ENCODE peak calls at places on chromosomes 2 and 18, in six cellular contexts. Y is dorsolateral prefrontal cortex, F is astrocyte, N is Calu3, H is heart left ventricle, P is SK-N-SH. J is an unnamed sample.
A peak's percentile ranks its signal among the peaks of the same experiment; 100 is the strongest.

GRCh38 chr2:24820598-24821432 is 27.6 kb downstream of the CENPO start:
- DNase-seq in Y (no peak), F (no peak), N (no peak), H (no peak), P (peak; percentile 27), J (no peak)

GRCh38 chr2:27569398-27569797 is 13.4 kb upstream of the ZNF512 start:
- DNase-seq in Y (no peak), F (peak; percentile 24), N (no peak), H (no peak), P (no peak), J (no peak)

GRCh38 chr18:9095297-9096012 is 7.0 kb upstream of the NDUFV2 start:
- DNase-seq in Y (no peak), F (peak; percentile 31), N (no peak), H (no peak), P (no peak), J (peak; percentile 85)

GRCh38 chr2:168635065-168635577 is 167.3 kb upstream of the NOSTRIN start:
- DNase-seq in Y (no peak), F (peak; percentile 10), N (no peak), H (peak; percentile 72), P (peak; percentile 68), J (no peak)

GRCh38 chr2:40421643-40422297 is 30.1 kb downstream of the SLC8A1 start:
- DNase-seq in Y (no peak), F (no peak), N (no peak), H (no peak), P (no peak), J (no peak)

GRCh38 chr2:15955232-15955983 is 15.1 kb downstream of the MYCN start:
- DNase-seq in Y (no peak), F (no peak), N (no peak), H (no peak), P (no peak), J (no peak)

GRCh38 chr18:12884521-12885323 is 685 bp upstream of the PTPN2 start:
- DNase-seq in Y (no peak), F (no peak), N (no peak), H (no peak), P (no peak), J (no peak)

GRCh38 chr2:8590940-8591339 is 90.9 kb upstream of the ID2 start:
- DNase-seq in Y (no peak), F (no peak), N (no peak), H (no peak), P (no peak), J (no peak)

GRCh38 chr2:172607379-172607928 is 51.6 kb downstream of the PDK1 start:
- DNase-seq in Y (no peak), F (no peak), N (no peak), H (no peak), P (no peak), J (no peak)
- TF ChIP-seq CTCF in Y (no peak), F (no peak), N (no peak), H (no peak), P (no peak), J (no peak)

DNA sequence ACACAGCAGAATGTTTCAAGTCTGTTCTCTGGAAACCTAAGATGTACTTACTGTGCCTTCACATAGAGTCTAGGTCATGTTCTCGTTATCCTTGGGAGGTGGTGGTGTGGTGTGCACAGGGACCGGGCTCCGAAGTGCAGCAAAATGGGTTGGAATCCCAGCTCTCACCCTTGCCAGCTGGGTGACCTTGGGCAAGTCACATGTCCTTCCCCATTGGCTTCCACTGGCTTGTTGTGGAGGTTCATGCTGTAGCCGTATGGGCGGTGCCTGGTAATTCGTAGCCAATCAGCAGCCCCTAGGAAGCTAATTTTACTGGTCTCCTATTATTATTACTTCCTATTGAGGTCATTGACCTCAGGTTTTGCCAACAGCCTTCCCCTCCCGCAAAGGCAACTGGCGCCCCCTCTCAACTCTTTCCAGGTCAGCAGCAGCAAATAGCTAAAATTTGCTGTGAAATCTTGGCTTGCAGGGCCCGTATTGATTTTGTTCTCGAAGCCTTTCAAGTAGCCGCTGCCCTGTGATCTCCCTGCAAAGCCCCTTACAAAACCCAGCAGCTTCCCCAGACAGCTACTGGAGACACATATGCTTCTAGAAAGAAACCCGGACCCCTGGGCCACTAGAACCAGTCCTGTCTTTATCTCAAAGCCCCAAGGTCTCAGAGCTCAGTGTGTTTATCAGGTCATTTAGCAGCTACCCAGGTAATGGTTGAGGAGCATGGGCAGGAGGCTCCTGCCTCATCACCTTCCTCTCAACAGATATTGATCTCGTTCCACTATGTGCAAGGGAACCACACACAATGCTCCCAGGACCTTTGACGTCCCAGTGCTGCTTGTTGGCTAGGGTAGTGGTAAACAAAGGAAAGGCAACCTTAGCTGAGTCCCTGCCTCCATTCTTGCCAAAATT is 66.5 kb upstream of the SLC1A4 start:
- DNase-seq in Y (no peak), F (no peak), N (no peak), H (no peak), P (no peak), J (no peak)
- TF ChIP-seq CTCF in Y (no peak), F (no peak), N (no peak), H (no peak), P (no peak), J (no peak)

DNA sequence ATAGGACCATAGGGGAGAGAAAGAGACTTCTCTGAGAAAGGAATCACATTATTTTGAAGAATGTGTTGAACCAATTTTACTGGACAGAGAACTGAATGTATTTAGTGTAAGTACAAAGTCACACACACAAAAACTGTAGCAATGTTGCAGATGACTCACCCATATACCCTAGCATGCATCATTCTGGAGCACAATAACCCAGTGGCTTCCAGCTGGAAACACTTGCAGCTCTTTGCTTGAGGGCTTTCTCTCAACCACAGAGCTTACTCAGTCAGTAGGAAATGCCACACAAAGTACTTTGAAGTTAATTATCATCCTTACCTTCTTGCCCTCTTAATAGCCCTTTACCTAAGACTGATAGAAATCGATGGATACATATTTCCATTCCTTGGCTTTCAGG is 760.0 kb upstream of the FSHR start:
- DNase-seq in Y (no peak), F (peak; percentile 67), N (peak; percentile 21), H (no peak), P (no peak), J (no peak)
- TF ChIP-seq CTCF in Y (no peak), F (no peak), N (no peak), H (no peak), P (no peak), J (no peak)

DNA sequence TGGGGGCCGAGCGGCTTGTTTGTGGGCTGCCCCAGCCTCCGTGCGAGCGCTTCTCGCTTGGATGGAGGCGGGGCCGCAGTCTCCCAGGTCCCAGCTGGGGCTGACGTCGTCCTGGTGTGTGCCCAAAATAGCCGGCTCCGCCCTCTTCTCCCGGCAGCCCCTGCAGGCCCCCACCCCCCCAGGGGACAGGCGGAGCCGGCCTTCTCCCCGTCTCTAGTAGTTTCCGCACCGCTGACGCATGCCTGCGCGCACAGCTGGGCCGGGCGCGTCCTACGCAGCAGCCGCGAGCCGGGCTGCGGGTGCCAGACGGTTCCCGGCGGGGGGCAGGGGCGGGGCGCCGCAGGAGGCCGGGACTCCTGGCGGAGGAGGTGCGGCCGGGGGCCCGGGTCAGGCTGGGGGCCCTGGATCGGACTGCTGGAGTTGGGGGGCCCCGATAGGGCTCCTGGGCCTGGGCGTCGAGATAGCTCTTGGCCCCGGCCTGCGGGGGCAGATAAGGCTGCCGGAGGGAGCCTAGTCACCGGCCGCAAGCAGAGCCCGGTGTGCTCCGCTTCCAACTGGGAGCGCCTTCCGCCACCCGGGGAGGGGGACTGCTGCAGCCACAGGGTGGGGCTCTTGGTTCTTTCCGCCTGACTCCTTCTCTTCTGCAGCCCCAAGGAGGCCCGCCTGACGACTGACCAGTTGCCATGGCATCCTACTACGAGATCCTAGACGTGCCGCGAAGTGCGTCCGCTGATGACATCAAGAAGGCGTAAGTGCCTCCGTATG is at the start of gene DNAJB2:
- DNase-seq in Y (peak; percentile 99), F (peak; percentile 96), N (peak; percentile 99), H (peak; percentile 100), P (peak; percentile 99), J (peak; percentile 99)
- TF ChIP-seq CTCF in Y (peak; percentile 37), F (no peak), N (no peak), H (no peak), P (peak; percentile 31), J (no peak)

GRCh38 chr18:28359177-28359576 is 182.2 kb upstream of the CDH2 start:
- DNase-seq in Y (no peak), F (no peak), N (no peak), H (no peak), P (no peak), J (no peak)

GRCh38 chr18:28357785-28358401 is 181.0 kb upstream of the CDH2 start:
- DNase-seq in Y (no peak), F (no peak), N (no peak), H (no peak), P (no peak), J (no peak)
- TF ChIP-seq CTCF in Y (peak; percentile 12), F (no peak), N (no peak), H (peak; percentile 16), P (peak; percentile 34), J (peak; percentile 10)

DNA sequence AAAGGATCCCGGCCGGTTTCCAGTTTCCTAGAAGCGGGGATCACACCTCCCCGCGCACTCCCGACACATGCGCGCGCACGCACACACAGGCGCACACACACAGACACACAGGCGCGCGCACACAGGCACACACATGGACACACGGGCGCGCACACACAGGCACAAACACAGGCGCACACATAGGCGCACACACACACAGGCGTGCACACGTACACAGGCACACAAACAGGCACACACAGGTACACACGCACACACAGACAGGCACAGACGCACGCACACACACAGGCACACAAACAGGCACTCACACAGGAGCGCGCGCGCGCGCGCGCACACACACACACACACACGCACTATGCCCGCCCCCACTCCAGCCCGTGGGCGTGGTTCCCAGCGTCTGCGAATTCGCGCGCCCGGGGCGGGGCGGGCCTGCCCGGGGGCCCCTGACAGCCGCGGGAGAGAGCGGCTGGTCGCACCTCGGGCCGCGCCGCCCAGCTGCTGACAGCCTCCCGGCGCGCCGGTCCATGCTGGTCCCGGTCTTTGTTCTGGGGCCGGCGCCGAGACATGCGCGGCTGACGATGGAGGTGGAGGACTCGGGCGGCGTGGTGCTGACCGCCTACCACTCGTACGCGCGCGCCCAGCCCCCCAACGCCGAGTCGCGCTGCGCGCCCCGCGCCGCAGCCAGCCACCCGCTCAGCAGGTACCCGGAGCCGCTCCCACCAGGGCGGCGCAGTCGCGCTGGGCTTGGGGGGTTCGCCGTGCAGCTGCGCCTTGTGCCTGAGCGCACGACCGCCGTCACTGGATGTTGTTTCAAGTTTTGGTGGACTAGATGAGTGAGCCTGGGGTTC is at the start of gene ARHGAP28:
- DNase-seq in Y (peak; percentile 68), F (peak; percentile 92), N (peak; percentile 54), H (peak; percentile 87), P (peak; percentile 89), J (peak; percentile 58)
- TF ChIP-seq CTCF in Y (no peak), F (no peak), N (no peak), H (peak; percentile 18), P (peak; percentile 36), J (no peak)

DNA sequence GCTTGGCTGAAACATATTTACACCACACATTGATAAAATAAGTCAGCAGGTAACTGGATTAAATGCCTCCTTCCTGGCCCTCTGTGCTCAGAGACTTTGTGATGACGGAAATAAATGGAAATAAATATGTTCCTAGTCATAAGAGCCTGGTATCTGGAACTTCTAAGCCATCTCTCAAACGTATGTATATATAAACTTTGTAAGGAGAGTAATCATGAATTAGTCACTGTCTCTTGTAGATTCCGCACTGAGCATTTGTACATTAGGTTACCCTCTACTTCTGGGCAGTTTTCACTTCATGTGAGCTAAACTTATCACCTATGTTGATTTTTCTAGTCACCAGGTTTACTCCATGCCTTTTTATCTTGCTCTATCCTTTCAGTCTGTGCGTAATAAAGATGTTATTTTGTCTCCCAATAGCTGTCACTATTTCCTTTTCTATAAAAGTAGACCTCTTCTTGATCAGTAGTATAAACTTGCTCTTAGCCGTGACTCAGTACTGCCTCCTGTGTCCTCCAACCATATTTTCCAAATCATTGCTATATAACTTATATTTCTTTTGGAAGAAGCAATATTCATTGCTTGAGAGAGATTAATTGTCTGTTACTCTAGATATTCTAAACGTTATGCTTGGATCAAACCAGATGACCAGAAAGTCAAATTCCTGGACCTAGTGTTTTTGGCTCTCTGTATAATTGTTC is 53.2 kb downstream of the FEZ2 start:
- DNase-seq in Y (no peak), F (no peak), N (no peak), H (no peak), P (no peak), J (no peak)
- TF ChIP-seq CTCF in Y (peak; percentile 31), F (peak; percentile 27), N (no peak), H (no peak), P (peak; percentile 62), J (no peak)